ENCODE peak calls at places on chromosomes 6 and 20, in nine cellular contexts. One of them, this sample, is unnamed.

GRCh38 chr6:166456360-166457156 is 73.8 kb upstream of the MPC1 start:
- DNase-seq in breast epithelium: no peak
- DNase-seq in left lung: no peak
- DNase-seq in uterus: no peak
- DNase-seq in upper lobe of right lung: no peak
- DNase-seq in IMR-90: peak
- DNase-seq in ascending aorta: peak
- DNase-seq in heart left ventricle: no peak
- DNase-seq in colonic mucosa: no peak
- DNase-seq in this sample: no peak

GRCh38 chr20:59284470-59284869 is 15.9 kb upstream of the EDN3 start:
- DNase-seq in uterus: no peak
- DNase-seq in upper lobe of right lung: no peak
- DNase-seq in ascending aorta: no peak
- DNase-seq in heart left ventricle: no peak
- DNase-seq in colonic mucosa: no peak
- DNase-seq in breast epithelium: no peak
- DNase-seq in IMR-90: no peak
- DNase-seq in left lung: no peak
- DNase-seq in this sample: no peak

GRCh38 chr6:1726341-1726763 is 116.6 kb downstream of the FOXC1 start:
- DNase-seq in heart left ventricle: no peak
- DNase-seq in upper lobe of right lung: no peak
- DNase-seq in ascending aorta: no peak
- DNase-seq in IMR-90: no peak
- DNase-seq in breast epithelium: no peak
- DNase-seq in uterus: no peak
- DNase-seq in left lung: no peak
- DNase-seq in colonic mucosa: no peak
- DNase-seq in this sample: no peak

GRCh38 chr6:161101517-161101916 is 109.9 kb downstream of the MAP3K4 start:
- DNase-seq in uterus: no peak
- DNase-seq in left lung: no peak
- DNase-seq in IMR-90: peak
- DNase-seq in upper lobe of right lung: no peak
- DNase-seq in colonic mucosa: no peak
- DNase-seq in breast epithelium: no peak
- DNase-seq in ascending aorta: no peak
- DNase-seq in heart left ventricle: no peak
- DNase-seq in this sample: no peak

GRCh38 chr6:27547157-27548075 is 74.5 kb upstream of the ZNF184 start:
- DNase-seq in upper lobe of right lung: no peak
- DNase-seq in heart left ventricle: no peak
- DNase-seq in breast epithelium: no peak
- DNase-seq in ascending aorta: no peak
- DNase-seq in left lung: no peak
- DNase-seq in IMR-90: peak
- DNase-seq in colonic mucosa: peak
- DNase-seq in uterus: no peak
- DNase-seq in this sample: no peak

GRCh38 chr6:147660334-147661311 is 152.1 kb downstream of the SAMD5 start:
- DNase-seq in IMR-90: no peak
- DNase-seq in breast epithelium: no peak
- DNase-seq in upper lobe of right lung: no peak
- DNase-seq in ascending aorta: no peak
- DNase-seq in uterus: no peak
- DNase-seq in left lung: peak
- DNase-seq in colonic mucosa: no peak
- DNase-seq in heart left ventricle: no peak
- DNase-seq in this sample: no peak

GRCh38 chr20:36128463-36129176 is 25.9 kb upstream of the EPB41L1 start:
- DNase-seq in uterus: no peak
- DNase-seq in heart left ventricle: no peak
- DNase-seq in IMR-90: peak
- DNase-seq in left lung: no peak
- DNase-seq in upper lobe of right lung: no peak
- DNase-seq in breast epithelium: no peak
- DNase-seq in ascending aorta: no peak
- DNase-seq in colonic mucosa: no peak
- DNase-seq in this sample: no peak

GRCh38 chr6:57040011-57040410 is 6.5 kb upstream of the KIAA1586 start:
- DNase-seq in upper lobe of right lung: no peak
- DNase-seq in left lung: no peak
- DNase-seq in IMR-90: no peak
- DNase-seq in uterus: no peak
- DNase-seq in ascending aorta: no peak
- DNase-seq in breast epithelium: no peak
- DNase-seq in heart left ventricle: no peak
- DNase-seq in colonic mucosa: no peak
- DNase-seq in this sample: no peak

GRCh38 chr6:4506221-4506620 is 270.0 kb upstream of the CDYL start:
- DNase-seq in breast epithelium: no peak
- DNase-seq in upper lobe of right lung: no peak
- DNase-seq in uterus: no peak
- DNase-seq in IMR-90: no peak
- DNase-seq in colonic mucosa: no peak
- DNase-seq in heart left ventricle: no peak
- DNase-seq in left lung: no peak
- DNase-seq in ascending aorta: no peak
- DNase-seq in this sample: no peak

GRCh38 chr20:54176610-54177009 is 2.8 kb upstream of the CYP24A1 start:
- DNase-seq in ascending aorta: no peak
- DNase-seq in uterus: no peak
- DNase-seq in heart left ventricle: no peak
- DNase-seq in breast epithelium: no peak
- DNase-seq in upper lobe of right lung: no peak
- DNase-seq in colonic mucosa: no peak
- DNase-seq in left lung: no peak
- DNase-seq in IMR-90: no peak
- DNase-seq in this sample: no peak

GRCh38 chr6:170429457-170429856 is 122.9 kb downstream of the FAM120B start:
- DNase-seq in left lung: no peak
- DNase-seq in breast epithelium: no peak
- DNase-seq in heart left ventricle: no peak
- DNase-seq in uterus: no peak
- DNase-seq in colonic mucosa: no peak
- DNase-seq in IMR-90: no peak
- DNase-seq in upper lobe of right lung: no peak
- DNase-seq in ascending aorta: peak
- DNase-seq in this sample: no peak

DNA sequence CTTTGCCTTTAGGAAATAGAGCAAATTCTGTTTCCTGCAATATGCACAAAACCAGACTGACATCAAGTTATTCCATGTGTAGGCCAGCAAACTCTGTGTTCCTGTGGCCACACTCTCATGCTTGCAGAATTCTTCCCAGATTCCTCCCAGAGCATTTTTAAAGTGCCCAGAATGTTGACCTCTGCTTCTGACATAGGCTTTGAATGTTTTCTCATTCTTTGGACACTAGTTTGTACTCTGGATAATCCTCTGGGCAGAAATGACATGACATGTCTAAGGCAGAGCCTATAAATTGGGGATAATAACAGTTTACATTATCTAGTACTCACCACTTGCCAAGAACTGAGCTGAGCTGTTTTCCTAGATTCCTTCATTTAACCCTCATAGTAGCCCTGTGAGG is 9.2 kb upstream of the EFHC1 start:
- DNase-seq in left lung: no peak
- DNase-seq in upper lobe of right lung: no peak
- DNase-seq in IMR-90: peak
- DNase-seq in ascending aorta: no peak
- DNase-seq in breast epithelium: no peak
- DNase-seq in heart left ventricle: no peak
- DNase-seq in uterus: no peak
- DNase-seq in colonic mucosa: no peak
- DNase-seq in this sample: no peak
- H3K27ac ChIP-seq in left lung: no peak
- H3K27ac ChIP-seq in upper lobe of right lung: no peak
- H3K27ac ChIP-seq in IMR-90: peak
- H3K27ac ChIP-seq in ascending aorta: no peak
- H3K27ac ChIP-seq in breast epithelium: no peak
- H3K27ac ChIP-seq in heart left ventricle: no peak
- H3K27ac ChIP-seq in uterus: no peak
- H3K27ac ChIP-seq in colonic mucosa: no peak
- H3K27ac ChIP-seq in this sample: no peak

GRCh38 chr6:47355496-47355895 is 45.8 kb upstream of the TNFRSF21 start:
- DNase-seq in left lung: no peak
- DNase-seq in uterus: no peak
- DNase-seq in breast epithelium: no peak
- DNase-seq in heart left ventricle: no peak
- DNase-seq in ascending aorta: no peak
- DNase-seq in colonic mucosa: no peak
- DNase-seq in IMR-90: no peak
- DNase-seq in upper lobe of right lung: no peak
- DNase-seq in this sample: no peak
- H3K4me3 ChIP-seq in left lung: no peak
- H3K4me3 ChIP-seq in uterus: no peak
- H3K4me3 ChIP-seq in breast epithelium: no peak
- H3K4me3 ChIP-seq in heart left ventricle: no peak
- H3K4me3 ChIP-seq in ascending aorta: no peak
- H3K4me3 ChIP-seq in colonic mucosa: no peak
- H3K4me3 ChIP-seq in IMR-90: no peak
- H3K4me3 ChIP-seq in upper lobe of right lung: no peak
- H3K4me3 ChIP-seq in this sample: no peak

GRCh38 chr6:155259202-155259601 is 4.6 kb upstream of the CLDN20 start:
- DNase-seq in left lung: no peak
- DNase-seq in uterus: no peak
- DNase-seq in upper lobe of right lung: no peak
- DNase-seq in colonic mucosa: no peak
- DNase-seq in ascending aorta: no peak
- DNase-seq in breast epithelium: no peak
- DNase-seq in IMR-90: no peak
- DNase-seq in heart left ventricle: no peak
- DNase-seq in this sample: no peak

GRCh38 chr6:155259897-155260296 is 3.9 kb upstream of the CLDN20 start:
- DNase-seq in ascending aorta: no peak
- DNase-seq in upper lobe of right lung: no peak
- DNase-seq in breast epithelium: no peak
- DNase-seq in uterus: no peak
- DNase-seq in colonic mucosa: no peak
- DNase-seq in heart left ventricle: no peak
- DNase-seq in IMR-90: no peak
- DNase-seq in left lung: no peak
- DNase-seq in this sample: no peak

GRCh38 chr6:155262655-155263054 is 1.2 kb upstream of the CLDN20 start:
- DNase-seq in ascending aorta: no peak
- DNase-seq in colonic mucosa: no peak
- DNase-seq in IMR-90: no peak
- DNase-seq in left lung: no peak
- DNase-seq in breast epithelium: no peak
- DNase-seq in upper lobe of right lung: no peak
- DNase-seq in heart left ventricle: no peak
- DNase-seq in uterus: no peak
- DNase-seq in this sample: no peak

GRCh38 chr6:155260686-155261085 is 3.1 kb upstream of the CLDN20 start:
- DNase-seq in upper lobe of right lung: no peak
- DNase-seq in IMR-90: no peak
- DNase-seq in heart left ventricle: no peak
- DNase-seq in left lung: no peak
- DNase-seq in uterus: no peak
- DNase-seq in breast epithelium: no peak
- DNase-seq in colonic mucosa: no peak
- DNase-seq in ascending aorta: no peak
- DNase-seq in this sample: no peak

DNA sequence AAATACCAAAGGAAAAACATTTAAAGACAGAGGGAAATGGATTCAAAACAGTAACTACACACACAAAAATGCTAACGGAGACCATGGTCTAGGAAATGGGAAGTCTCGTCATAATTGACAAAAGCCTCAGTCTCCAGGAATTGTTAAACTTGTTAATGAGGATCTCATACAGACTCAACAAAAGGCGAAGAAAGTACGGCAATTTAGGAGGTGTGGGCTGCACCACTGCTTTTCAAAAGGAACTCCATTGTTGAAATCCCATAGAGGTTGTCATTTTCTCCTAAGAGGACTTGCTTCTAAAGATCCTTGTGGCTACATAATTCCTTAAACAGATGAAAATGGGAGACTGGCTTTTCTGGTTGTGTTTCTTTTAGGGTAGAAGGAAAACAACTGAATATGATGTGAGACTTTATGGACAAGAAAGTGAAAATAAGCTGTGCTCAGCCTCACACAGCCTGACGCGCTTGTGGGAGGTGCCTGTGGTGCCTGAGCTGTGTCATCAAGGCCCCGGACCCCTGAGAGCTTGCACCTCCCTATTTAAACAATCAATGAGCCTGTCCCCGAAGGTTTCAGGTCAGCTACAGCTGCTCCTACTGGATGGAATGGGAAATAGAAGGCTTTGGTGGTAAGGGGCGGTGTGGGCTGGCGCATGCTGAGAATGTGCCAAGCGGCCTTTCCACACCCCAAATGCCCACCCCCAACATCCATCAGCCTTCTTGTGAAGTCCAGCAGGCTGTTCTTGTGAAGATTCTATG is 2.5 kb upstream of the CLDN20 start:
- DNase-seq in breast epithelium: no peak
- DNase-seq in uterus: no peak
- DNase-seq in colonic mucosa: no peak
- DNase-seq in ascending aorta: no peak
- DNase-seq in upper lobe of right lung: no peak
- DNase-seq in left lung: no peak
- DNase-seq in heart left ventricle: no peak
- DNase-seq in IMR-90: no peak
- DNase-seq in this sample: no peak
- TF ChIP-seq CTCF in breast epithelium: no peak
- TF ChIP-seq CTCF in uterus: no peak
- TF ChIP-seq CTCF in colonic mucosa: no peak
- TF ChIP-seq CTCF in ascending aorta: no peak
- TF ChIP-seq CTCF in upper lobe of right lung: no peak
- TF ChIP-seq CTCF in left lung: no peak
- TF ChIP-seq CTCF in heart left ventricle: no peak
- TF ChIP-seq CTCF in IMR-90: no peak
- TF ChIP-seq CTCF in this sample: no peak

GRCh38 chr6:167761794-167762258 is 64.9 kb upstream of the AFDN start:
- DNase-seq in breast epithelium: no peak
- DNase-seq in colonic mucosa: no peak
- DNase-seq in left lung: no peak
- DNase-seq in ascending aorta: peak
- DNase-seq in heart left ventricle: no peak
- DNase-seq in upper lobe of right lung: no peak
- DNase-seq in uterus: no peak
- DNase-seq in IMR-90: no peak
- DNase-seq in this sample: no peak

GRCh38 chr6:167763056-167763944 is 63.4 kb upstream of the AFDN start:
- DNase-seq in uterus: no peak
- DNase-seq in breast epithelium: no peak
- DNase-seq in ascending aorta: peak
- DNase-seq in heart left ventricle: no peak
- DNase-seq in left lung: no peak
- DNase-seq in upper lobe of right lung: peak
- DNase-seq in colonic mucosa: no peak
- DNase-seq in IMR-90: no peak
- DNase-seq in this sample: no peak

GRCh38 chr6:167764215-167764614 is 62.5 kb upstream of the AFDN start:
- DNase-seq in IMR-90: no peak
- DNase-seq in breast epithelium: no peak
- DNase-seq in uterus: no peak
- DNase-seq in upper lobe of right lung: no peak
- DNase-seq in colonic mucosa: no peak
- DNase-seq in ascending aorta: peak
- DNase-seq in heart left ventricle: no peak
- DNase-seq in left lung: no peak
- DNase-seq in this sample: no peak

GRCh38 chr6:167760979-167761793 is 65.5 kb upstream of the AFDN start:
- DNase-seq in IMR-90: peak
- DNase-seq in left lung: no peak
- DNase-seq in ascending aorta: peak
- DNase-seq in upper lobe of right lung: peak
- DNase-seq in heart left ventricle: no peak
- DNase-seq in breast epithelium: peak
- DNase-seq in uterus: peak
- DNase-seq in colonic mucosa: no peak
- DNase-seq in this sample: peak

GRCh38 chr6:167762259-167762962 is 64.3 kb upstream of the AFDN start:
- DNase-seq in heart left ventricle: no peak
- DNase-seq in left lung: no peak
- DNase-seq in upper lobe of right lung: no peak
- DNase-seq in IMR-90: no peak
- DNase-seq in ascending aorta: peak
- DNase-seq in breast epithelium: no peak
- DNase-seq in colonic mucosa: peak
- DNase-seq in uterus: no peak
- DNase-seq in this sample: no peak
- H3K27ac ChIP-seq in heart left ventricle: no peak
- H3K27ac ChIP-seq in left lung: no peak
- H3K27ac ChIP-seq in upper lobe of right lung: no peak
- H3K27ac ChIP-seq in IMR-90: no peak
- H3K27ac ChIP-seq in ascending aorta: no peak
- H3K27ac ChIP-seq in breast epithelium: peak
- H3K27ac ChIP-seq in colonic mucosa: no peak
- H3K27ac ChIP-seq in uterus: no peak
- H3K27ac ChIP-seq in this sample: no peak